ENCODE peak calls at places on chromosomes 13 and 19, in nine cellular contexts. L, E, U, I, C, N, T, S and Y are unnamed samples.

GRCh38 chr13:69585656-69586055 is 522.0 kb upstream of the ATXN8OS start:
- DNase-seq in L (no peak), E (no peak), U (no peak), I (no peak), C (no peak), N (no peak), T (no peak), S (no peak), Y (no peak)

GRCh38 chr13:92573467-92574057 is 653.0 kb upstream of the GPC6 start:
- DNase-seq in L (peak), E (no peak), U (peak), I (peak), C (no peak), N (peak), T (peak), S (no peak), Y (peak)

GRCh38 chr13:27770809-27771208 is 21.5 kb upstream of the GSX1 start:
- DNase-seq in L (no peak), E (peak), U (peak), I (no peak), C (peak), N (no peak), T (no peak), S (no peak), Y (peak)

GRCh38 chr13:29908411-29908810 is 58.0 kb upstream of the UBL3 start:
- DNase-seq in L (no peak), E (no peak), U (no peak), I (no peak), C (no peak), N (no peak), T (no peak), S (no peak), Y (no peak)

GRCh38 chr19:52494518-52494917 is 33.0 kb upstream of the ZNF808 start:
- DNase-seq in L (no peak), E (no peak), U (no peak), I (no peak), C (no peak), N (no peak), T (no peak), S (no peak), Y (no peak)

GRCh38 chr13:50711449-50711848 is 132.0 kb downstream of the DLEU7 start:
- DNase-seq in L (no peak), E (no peak), U (no peak), I (peak), C (no peak), N (no peak), T (no peak), S (no peak), Y (no peak)

GRCh38 chr19:10685210-10685609 is 16.0 kb upstream of the QTRT1 start:
- DNase-seq in L (no peak), E (no peak), U (no peak), I (no peak), C (no peak), N (no peak), T (no peak), S (no peak), Y (no peak)

GRCh38 chr13:20882206-20882605 is 20.3 kb downstream of the XPO4 start:
- DNase-seq in L (no peak), E (no peak), U (no peak), I (no peak), C (no peak), N (no peak), T (no peak), S (no peak), Y (no peak)

GRCh38 chr19:16330811-16331690 is 6.4 kb downstream of the KLF2 start:
- DNase-seq in L (no peak), E (no peak), U (no peak), I (no peak), C (no peak), N (no peak), T (no peak), S (no peak), Y (no peak)

GRCh38 chr19:45645631-45646344 is 6.6 kb upstream of the EML2 start:
- DNase-seq in L (peak), E (peak), U (peak), I (peak), C (peak), N (peak), T (peak), S (peak), Y (peak)

GRCh38 chr13:49528161-49528560 is 32.4 kb downstream of the PHF11 start:
- DNase-seq in L (no peak), E (no peak), U (no peak), I (no peak), C (no peak), N (no peak), T (no peak), S (no peak), Y (no peak)

GRCh38 chr13:82654851-82655517 is 1227.3 kb downstream of the SLITRK1 start:
- DNase-seq in L (no peak), E (no peak), U (no peak), I (no peak), C (peak), N (no peak), T (no peak), S (no peak), Y (no peak)

GRCh38 chr13:36130542-36131214 is 504 bp downstream of the DCLK1 start:
- DNase-seq in L (peak), E (no peak), U (no peak), I (peak), C (no peak), N (no peak), T (peak), S (peak), Y (peak)

GRCh38 chr19:16062789-16063188 is 13.5 kb upstream of the TPM4 start:
- DNase-seq in L (peak), E (peak), U (peak), I (peak), C (peak), N (peak), T (peak), S (no peak), Y (peak)

GRCh38 chr13:110017379-110017778 is 231.0 kb upstream of the IRS2 start:
- DNase-seq in L (no peak), E (peak), U (no peak), I (no peak), C (no peak), N (no peak), T (no peak), S (peak), Y (no peak)

GRCh38 chr13:105908581-105908980 is 626.9 kb downstream of the EFNB2 start:
- DNase-seq in L (no peak), E (no peak), U (peak), I (no peak), C (no peak), N (no peak), T (no peak), S (no peak), Y (no peak)

GRCh38 chr19:33664744-33665143 is 43.0 kb downstream of the CHST8 start:
- DNase-seq in L (no peak), E (no peak), U (no peak), I (no peak), C (no peak), N (no peak), T (no peak), S (no peak), Y (no peak)

DNA sequence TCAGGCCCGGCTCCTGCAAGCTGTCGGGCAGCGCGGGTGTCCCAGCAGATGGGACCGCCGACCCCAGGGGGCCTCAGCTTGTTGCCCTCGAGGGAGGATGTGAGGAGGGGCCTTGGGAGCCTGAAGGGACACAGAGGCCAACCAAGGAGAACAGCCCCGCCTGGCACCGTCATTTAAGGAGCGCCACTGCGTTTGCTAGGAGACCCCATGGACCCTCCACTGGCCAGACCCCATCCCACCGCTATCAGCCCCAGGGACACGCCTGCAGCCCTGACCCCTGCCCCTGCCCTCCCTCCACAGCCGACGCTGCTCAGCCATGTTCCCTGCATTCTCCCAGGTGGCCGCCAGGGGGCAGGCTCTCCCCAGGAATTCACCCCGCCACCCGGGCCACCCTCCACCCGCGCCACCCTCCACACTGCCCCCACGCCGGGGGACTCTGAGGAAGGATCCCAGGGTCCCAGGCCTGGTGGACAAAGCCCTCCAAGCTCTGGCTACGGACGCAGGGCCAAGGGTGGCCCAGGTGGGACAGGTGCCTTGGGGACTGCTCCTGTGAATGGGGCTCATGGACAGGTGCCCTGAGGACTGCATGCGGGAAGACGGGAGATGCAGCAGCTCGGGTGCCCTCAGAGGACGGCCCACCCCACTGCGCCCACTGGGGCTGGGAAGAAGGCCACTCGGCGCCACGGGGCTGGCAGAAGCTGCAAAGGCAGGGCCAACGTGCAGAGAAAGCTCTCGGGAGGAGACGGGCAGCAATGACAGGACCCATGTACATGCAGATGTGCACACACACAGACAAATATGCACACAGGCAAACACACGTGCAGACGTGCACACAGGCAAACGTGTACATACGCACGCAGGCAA is 34.4 kb downstream of the PIP5K1C start:
- DNase-seq in L (peak), E (peak), U (peak), I (peak), C (peak), N (peak), T (peak), S (peak), Y (peak)
- TF ChIP-seq CTCF in L (peak), E (peak), U (peak), I (peak), C (peak), N (peak), T (peak), S (peak), Y (peak)

DNA sequence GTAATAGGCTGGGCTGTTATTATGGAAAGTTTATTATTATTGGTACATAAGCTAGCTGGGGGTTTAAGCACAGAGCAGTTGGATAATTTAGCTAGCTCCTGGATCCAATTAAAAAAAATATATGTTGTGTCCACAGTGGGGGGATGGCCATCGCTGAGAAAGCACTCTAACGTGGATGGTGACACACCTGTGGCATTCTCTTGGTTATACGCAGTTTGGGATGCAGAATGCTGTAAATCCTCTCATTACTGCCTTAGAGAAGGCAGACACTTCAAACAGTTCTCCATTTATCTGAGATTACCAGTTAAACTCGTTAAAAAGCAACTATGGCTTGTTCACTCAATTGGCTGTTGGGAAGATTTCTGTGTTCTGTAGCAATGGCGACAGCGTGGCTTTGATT is 2.4 kb upstream of the ZNF536 start:
- DNase-seq in L (no peak), E (no peak), U (no peak), I (no peak), C (no peak), N (no peak), T (no peak), S (no peak), Y (no peak)
- TF ChIP-seq CTCF in L (no peak), E (no peak), U (no peak), I (no peak), C (no peak), N (no peak), T (no peak), S (no peak), Y (no peak)

DNA sequence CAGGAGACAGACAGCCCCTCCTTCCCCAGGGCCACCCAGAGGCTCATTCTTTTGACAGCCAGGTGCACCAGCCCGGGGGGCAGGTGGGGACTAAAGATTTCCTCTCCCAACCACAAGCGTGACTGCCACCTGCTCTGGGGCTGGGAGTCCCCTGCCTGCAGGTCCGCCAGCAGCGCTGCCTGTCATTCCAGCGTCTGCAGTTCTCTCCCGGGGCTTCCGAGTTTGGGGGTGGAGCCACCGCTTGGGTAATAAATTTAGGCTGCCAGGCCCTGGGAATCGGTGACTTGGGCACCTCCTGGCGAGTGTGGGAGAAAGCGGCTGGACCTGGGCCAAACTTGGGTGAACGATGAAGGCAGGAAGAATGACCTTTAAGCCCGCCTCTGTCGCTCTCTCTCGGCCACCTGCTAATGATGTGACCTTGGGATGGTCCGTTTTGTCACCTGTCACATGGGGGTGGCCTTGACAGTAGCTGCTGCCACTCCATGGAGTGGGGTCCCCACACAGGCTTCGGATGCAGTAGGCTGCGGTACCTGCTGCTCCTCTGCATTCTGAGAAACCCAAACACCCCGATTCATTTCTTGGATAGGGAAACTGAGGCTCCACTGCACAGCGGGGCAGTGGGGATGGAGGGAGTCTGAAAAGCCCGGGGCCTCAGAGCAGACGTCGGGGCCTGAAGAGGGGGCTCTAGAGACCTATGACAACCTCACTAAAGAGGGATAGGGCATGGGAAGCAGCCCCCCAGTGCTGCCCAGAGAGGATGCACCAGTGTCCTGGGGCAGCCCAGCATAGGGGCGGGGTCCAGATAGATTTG is 12.8 kb downstream of the FUT6 start:
- DNase-seq in L (peak), E (peak), U (peak), I (peak), C (peak), N (peak), T (peak), S (peak), Y (no peak)
- TF ChIP-seq CTCF in L (peak), E (no peak), U (no peak), I (peak), C (no peak), N (peak), T (no peak), S (no peak), Y (no peak)

DNA sequence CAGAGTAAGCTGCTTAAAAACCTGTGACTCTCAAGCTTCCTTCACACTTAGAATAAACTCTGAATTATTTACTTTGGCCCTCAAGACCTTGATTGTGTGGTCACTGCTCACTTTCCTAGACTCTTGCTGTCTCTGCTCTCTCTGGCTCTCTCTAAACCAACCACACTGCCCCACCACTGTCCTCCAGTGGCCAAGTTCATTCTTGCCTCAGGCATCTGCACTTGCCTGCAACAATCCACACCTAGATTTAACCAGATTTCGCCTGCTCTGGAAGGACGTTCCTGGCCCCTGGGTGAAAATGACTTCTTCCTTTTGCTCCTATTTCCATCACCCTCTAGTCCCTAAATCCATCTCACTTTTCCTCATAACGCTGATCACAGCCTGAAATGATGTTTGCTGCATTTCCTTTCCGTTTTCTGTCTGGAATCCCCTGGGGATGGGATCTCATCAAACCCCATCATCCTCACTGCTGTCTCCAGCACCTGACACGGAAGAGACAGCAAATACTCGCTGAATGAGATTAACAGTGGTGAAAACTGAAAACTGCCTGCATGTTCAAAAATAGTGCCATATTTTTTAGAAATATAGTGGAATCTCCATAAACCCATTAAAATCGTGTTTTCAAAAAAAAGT is 232.6 kb downstream of the UQCRFS1 start:
- DNase-seq in L (peak), E (peak), U (no peak), I (no peak), C (no peak), N (no peak), T (no peak), S (no peak), Y (no peak)
- TF ChIP-seq CTCF in L (peak), E (peak), U (no peak), I (no peak), C (no peak), N (peak), T (no peak), S (no peak), Y (no peak)

GRCh38 chr13:45269204-45269603 is 68.4 kb upstream of the KCTD4 start:
- DNase-seq in L (no peak), E (no peak), U (no peak), I (no peak), C (no peak), N (no peak), T (no peak), S (no peak), Y (no peak)
- TF ChIP-seq CTCF in L (no peak), E (no peak), U (no peak), I (no peak), C (no peak), N (no peak), T (no peak), S (no peak), Y (no peak)

GRCh38 chr19:5302396-5302795 is 38.2 kb downstream of the PTPRS start:
- DNase-seq in L (no peak), E (no peak), U (no peak), I (no peak), C (no peak), N (no peak), T (peak), S (no peak), Y (no peak)
- TF ChIP-seq CTCF in L (no peak), E (no peak), U (no peak), I (no peak), C (no peak), N (no peak), T (no peak), S (no peak), Y (no peak)

DNA sequence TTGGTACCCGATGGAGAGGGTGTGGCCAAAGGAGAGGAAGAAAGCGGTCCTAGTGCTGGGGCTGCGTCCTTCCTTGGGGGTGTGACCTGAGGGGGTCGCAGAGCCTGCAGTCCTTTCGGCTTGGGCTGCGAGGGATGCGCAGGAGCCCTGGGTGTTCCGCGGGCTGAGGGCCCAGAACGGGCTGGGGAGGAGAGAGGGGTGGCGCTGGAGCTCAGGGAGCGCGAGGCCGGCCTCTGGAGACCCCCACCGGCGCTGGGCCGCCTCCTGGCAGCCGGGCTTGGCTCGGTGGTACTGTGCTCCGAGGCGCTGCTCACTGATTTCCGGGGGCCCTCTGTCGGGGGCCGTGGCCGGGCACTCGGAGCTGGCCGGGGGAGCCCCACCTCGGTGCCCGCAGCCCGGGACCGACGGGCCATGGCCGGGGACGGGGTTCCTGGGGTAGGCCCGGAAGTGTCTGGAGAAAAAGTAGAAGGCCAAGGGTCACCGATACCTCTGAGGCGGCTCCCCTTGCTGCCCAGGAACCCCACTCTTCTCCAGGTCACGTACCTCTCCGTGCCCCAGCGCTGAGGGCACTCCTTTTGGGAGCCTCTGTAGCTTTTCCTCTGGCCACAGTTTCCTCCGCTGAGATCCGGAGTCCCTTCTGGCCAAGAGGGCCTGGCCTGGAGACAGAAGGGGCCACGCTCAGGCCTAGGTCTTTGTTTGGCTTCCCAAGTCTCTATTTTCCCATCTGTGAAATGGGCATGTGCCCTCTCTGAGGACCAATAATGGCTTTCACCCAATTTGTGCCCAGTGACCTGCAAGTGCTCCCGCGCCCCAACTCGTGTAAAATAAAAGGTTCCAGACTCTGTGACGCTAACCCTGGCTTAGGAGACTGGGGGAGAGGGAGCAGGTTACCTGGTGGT is 1.6 kb downstream of the PRR36 start:
- DNase-seq in L (no peak), E (no peak), U (no peak), I (no peak), C (no peak), N (no peak), T (no peak), S (no peak), Y (no peak)
- TF ChIP-seq CTCF in L (no peak), E (no peak), U (no peak), I (no peak), C (no peak), N (no peak), T (no peak), S (no peak), Y (no peak)

GRCh38 chr13:113489171-113489548 is 1.4 kb downstream of the DCUN1D2 start:
- DNase-seq in L (peak), E (peak), U (no peak), I (no peak), C (no peak), N (no peak), T (no peak), S (no peak), Y (no peak)
- TF ChIP-seq CTCF in L (peak), E (no peak), U (no peak), I (no peak), C (no peak), N (no peak), T (no peak), S (no peak), Y (no peak)